ENCODE peak calls at places on chromosome 6, in five cellular contexts. One of them, this sample, is unnamed.
A peak's percentile ranks its signal among the peaks of the same experiment; 100 is the strongest.

GRCh38 chr6:26240981-26241770 is 123.8 kb upstream of the BTN3A2 start:
- DNase-seq in ACHN: no peak
- DNase-seq in effector CD4-positive, alpha-beta T cell: no peak
- DNase-seq in progenitor cell of endocrine pancreas: no peak
- DNase-seq in stimulated activated CD4-positive, alpha-beta T cell treated with anti-CD3 and anti-CD28 coated beads, TNF-alpha, amount 100 ng/mL, for 24 hours: no peak
- DNase-seq in this sample: no peak

GRCh38 chr6:55882731-55883595 is 7.6 kb upstream of the BMP5 start:
- DNase-seq in stimulated activated CD4-positive, alpha-beta T cell treated with anti-CD3 and anti-CD28 coated beads, TNF-alpha, amount 100 ng/mL, for 24 hours: no peak
- DNase-seq in progenitor cell of endocrine pancreas: no peak
- DNase-seq in effector CD4-positive, alpha-beta T cell: no peak
- DNase-seq in ACHN: peak; percentile 85
- DNase-seq in this sample: no peak

GRCh38 chr6:136225496-136225895 is 24.6 kb downstream of the MTFR2 start:
- DNase-seq in stimulated activated CD4-positive, alpha-beta T cell treated with anti-CD3 and anti-CD28 coated beads, TNF-alpha, amount 100 ng/mL, for 24 hours: peak; percentile 26
- DNase-seq in effector CD4-positive, alpha-beta T cell: no peak
- DNase-seq in ACHN: no peak
- DNase-seq in progenitor cell of endocrine pancreas: no peak
- DNase-seq in this sample: peak; percentile 55

GRCh38 chr6:36244641-36245280 is 25.1 kb upstream of the PNPLA1 start:
- DNase-seq in progenitor cell of endocrine pancreas: peak; percentile 26
- DNase-seq in ACHN: peak; percentile 1
- DNase-seq in stimulated activated CD4-positive, alpha-beta T cell treated with anti-CD3 and anti-CD28 coated beads, TNF-alpha, amount 100 ng/mL, for 24 hours: no peak
- DNase-seq in effector CD4-positive, alpha-beta T cell: no peak
- DNase-seq in this sample: no peak

GRCh38 chr6:34633256-34633655 is 63.3 kb downstream of the ILRUN start:
- DNase-seq in effector CD4-positive, alpha-beta T cell: no peak
- DNase-seq in progenitor cell of endocrine pancreas: no peak
- DNase-seq in ACHN: no peak
- DNase-seq in stimulated activated CD4-positive, alpha-beta T cell treated with anti-CD3 and anti-CD28 coated beads, TNF-alpha, amount 100 ng/mL, for 24 hours: no peak
- DNase-seq in this sample: no peak

GRCh38 chr6:43765776-43766175 is 4.2 kb upstream of the VEGFA start:
- DNase-seq in stimulated activated CD4-positive, alpha-beta T cell treated with anti-CD3 and anti-CD28 coated beads, TNF-alpha, amount 100 ng/mL, for 24 hours: no peak
- DNase-seq in progenitor cell of endocrine pancreas: no peak
- DNase-seq in effector CD4-positive, alpha-beta T cell: no peak
- DNase-seq in ACHN: no peak
- DNase-seq in this sample: no peak

GRCh38 chr6:5986847-5987246 is 19.9 kb downstream of the NRN1 start:
- DNase-seq in effector CD4-positive, alpha-beta T cell: no peak
- DNase-seq in ACHN: no peak
- DNase-seq in progenitor cell of endocrine pancreas: no peak
- DNase-seq in stimulated activated CD4-positive, alpha-beta T cell treated with anti-CD3 and anti-CD28 coated beads, TNF-alpha, amount 100 ng/mL, for 24 hours: no peak
- DNase-seq in this sample: no peak

GRCh38 chr6:83546636-83547035 is 34.3 kb downstream of the PRSS35 start:
- DNase-seq in ACHN: no peak
- DNase-seq in progenitor cell of endocrine pancreas: no peak
- DNase-seq in stimulated activated CD4-positive, alpha-beta T cell treated with anti-CD3 and anti-CD28 coated beads, TNF-alpha, amount 100 ng/mL, for 24 hours: no peak
- DNase-seq in effector CD4-positive, alpha-beta T cell: no peak
- DNase-seq in this sample: no peak

GRCh38 chr6:21476054-21476552 is 117.4 kb upstream of the SOX4 start:
- DNase-seq in stimulated activated CD4-positive, alpha-beta T cell treated with anti-CD3 and anti-CD28 coated beads, TNF-alpha, amount 100 ng/mL, for 24 hours: no peak
- DNase-seq in ACHN: no peak
- DNase-seq in effector CD4-positive, alpha-beta T cell: no peak
- DNase-seq in progenitor cell of endocrine pancreas: no peak
- DNase-seq in this sample: no peak

This sample was measured in A549.